ENCODE peak calls at places on chromosomes 5 and 9, in four cellular contexts. Q is psoas muscle; J is NCI-H774; S is stimulated activated CD8-positive, alpha-beta memory T cell treated with anti-CD3 and anti-CD28 coated beads, Interleukin-2, amount 100 ng/mL, for 48 hours. X is an unnamed sample.

GRCh38 chr9:33289501-33289900 is 815 bp upstream of the NFX1 start:
- DNase-seq in S (no peak), Q (peak; percentile 20), J (no peak), X (no peak)

GRCh38 chr5:137320056-137321045 is 178.8 kb downstream of the SPOCK1 start:
- DNase-seq in J (no peak), Q (no peak), S (no peak), X (peak; percentile 66)

GRCh38 chr5:116297296-116297814 is 212.5 kb downstream of the COMMD10 start:
- DNase-seq in J (no peak), S (no peak), Q (no peak), X (no peak)

GRCh38 chr9:137785704-137786161 is 91.8 kb upstream of the CACNA1B start:
- DNase-seq in Q (no peak), S (no peak), J (peak; percentile 89), X (no peak)

GRCh38 chr5:97906135-97906534 is 723.1 kb upstream of the RIOK2 start:
- DNase-seq in S (no peak), J (no peak), Q (no peak), X (no peak)

GRCh38 chr9:928363-929042 is 48.0 kb upstream of the DMRT3 start:
- DNase-seq in J (no peak), S (no peak), Q (no peak), X (no peak)

GRCh38 chr5:5246736-5247135 is 106.6 kb downstream of the ADAMTS16 start:
- DNase-seq in S (no peak), Q (no peak), J (no peak), X (no peak)

GRCh38 chr5:101788797-101789196 is 507.3 kb downstream of the SLCO4C1 start:
- DNase-seq in S (no peak), Q (no peak), J (no peak), X (no peak)

GRCh38 chr5:141121985-141122384 is 367 bp downstream of the PCDHB4 start:
- DNase-seq in S (no peak), Q (no peak), J (no peak), X (peak; percentile 34)

GRCh38 chr9:2768330-2768729 is 51.0 kb downstream of the KCNV2 start:
- DNase-seq in S (no peak), Q (no peak), J (no peak), X (no peak)

GRCh38 chr5:177404641-177405134 is 4.2 kb upstream of the PFN3 start:
- DNase-seq in S (no peak), J (no peak), Q (no peak), X (no peak)

GRCh38 chr5:134020188-134020587 is 15.4 kb upstream of the VDAC1 start:
- DNase-seq in J (no peak), Q (no peak), S (no peak), X (no peak)

GRCh38 chr9:127612993-127613954 is 1.2 kb downstream of the STXBP1 start:
- DNase-seq in S (peak; percentile 18), J (peak; percentile 46), Q (peak; percentile 78), X (no peak)

GRCh38 chr9:80615964-80616363 is 1044.2 kb downstream of the TLE4 start:
- DNase-seq in J (no peak), Q (no peak), S (no peak), X (no peak)

GRCh38 chr5:56023296-56023695 is 28.5 kb upstream of the IL6ST start:
- DNase-seq in Q (no peak), J (no peak), S (no peak), X (no peak)

GRCh38 chr5:151685749-151686672 is 704 bp downstream of the SPARC start:
- DNase-seq in J (no peak), S (no peak), Q (no peak), X (no peak)

GRCh38 chr5:158050401-158050800 is 191.5 kb upstream of the CLINT1 start:
- DNase-seq in Q (no peak), S (no peak), J (no peak), X (no peak)

GRCh38 chr9:113293285-113293874 is 9.8 kb downstream of the RNF183 start:
- DNase-seq in Q (no peak), S (no peak), J (no peak), X (no peak)

GRCh38 chr5:83430130-83431010 is 41.2 kb upstream of the VCAN start:
- DNase-seq in Q (peak; percentile 30), S (peak; percentile 9), J (no peak), X (peak; percentile 43)

GRCh38 chr5:176658817-176659216 is 11.5 kb downstream of the TSPAN17 start:
- DNase-seq in J (no peak), Q (no peak), S (no peak), X (peak; percentile 1)

GRCh38 chr5:79133121-79133656 is 21.6 kb downstream of the BHMT start:
- DNase-seq in S (no peak), J (peak; percentile 52), Q (no peak), X (peak; percentile 45)

GRCh38 chr9:133835273-133835901 is 97.2 kb upstream of the SARDH start:
- DNase-seq in Q (no peak), J (no peak), S (no peak), X (no peak)

GRCh38 chr9:18129809-18130334 is 344.1 kb upstream of the ADAMTSL1 start:
- DNase-seq in S (no peak), J (no peak), Q (no peak), X (no peak)